ENCODE peak calls at places on chromosomes 3 and 15, in ten cellular contexts. Z, E, R, S, G, K, J, P, W and T are unnamed samples.

GRCh38 chr3:183220828-183221227 is 32.2 kb upstream of the B3GNT5 start:
- DNase-seq in Z (no peak), E (no peak), R (no peak), S (no peak), G (no peak), K (no peak), J (no peak), P (no peak), W (no peak), T (no peak)

GRCh38 chr3:115885621-115886020 is 262.3 kb downstream of the GAP43 start:
- DNase-seq in Z (peak; percentile 23), E (peak; percentile 45), R (no peak), S (no peak), G (peak; percentile 24), K (peak; percentile 73), J (peak; percentile 14), P (peak; percentile 35), W (no peak), T (peak; percentile 5)

GRCh38 chr3:69838696-69839515 is 99.6 kb downstream of the MITF start:
- DNase-seq in Z (no peak), E (no peak), R (no peak), S (no peak), G (no peak), K (no peak), J (no peak), P (no peak), W (no peak), T (no peak)

GRCh38 chr3:50604628-50605588 is 6.7 kb downstream of the CISH start:
- DNase-seq in Z (no peak), E (no peak), R (no peak), S (no peak), G (no peak), K (no peak), J (no peak), P (no peak), W (no peak), T (no peak)

GRCh38 chr3:21024563-21024962 is 726.4 kb downstream of the ZNF385D start:
- DNase-seq in Z (no peak), E (no peak), R (no peak), S (no peak), G (no peak), K (no peak), J (no peak), P (no peak), W (no peak), T (no peak)

GRCh38 chr3:192841428-192841827 is 76.2 kb downstream of the MB21D2 start:
- DNase-seq in Z (no peak), E (no peak), R (no peak), S (no peak), G (no peak), K (no peak), J (no peak), P (no peak), W (no peak), T (no peak)

GRCh38 chr3:56397798-56398197 is 70.5 kb downstream of the ERC2 start:
- DNase-seq in Z (no peak), E (no peak), R (no peak), S (no peak), G (no peak), K (peak; percentile 9), J (no peak), P (no peak), W (no peak), T (no peak)

GRCh38 chr3:138694287-138695007 is 85.9 kb downstream of the FAIM start:
- DNase-seq in Z (no peak), E (peak; percentile 80), R (no peak), S (peak; percentile 98), G (peak; percentile 99), K (no peak), J (peak; percentile 100), P (peak; percentile 81), W (no peak), T (peak; percentile 76)

GRCh38 chr3:101155828-101156227 is 162.6 kb upstream of the ABI3BP start:
- DNase-seq in Z (no peak), E (no peak), R (no peak), S (no peak), G (no peak), K (no peak), J (no peak), P (no peak), W (no peak), T (no peak)

GRCh38 chr15:73265536-73266153 is 103.1 kb downstream of the HCN4 start:
- DNase-seq in Z (peak; percentile 60), E (peak; percentile 67), R (peak; percentile 26), S (peak; percentile 48), G (peak; percentile 67), K (peak; percentile 87), J (peak; percentile 50), P (peak; percentile 49), W (peak; percentile 8), T (peak; percentile 56)

GRCh38 chr15:49926731-49927130 is 192.3 kb downstream of the ATP8B4 start:
- DNase-seq in Z (no peak), E (no peak), R (no peak), S (no peak), G (no peak), K (no peak), J (no peak), P (no peak), W (no peak), T (no peak)

GRCh38 chr15:62972814-62973213 is 69.7 kb upstream of the TPM1 start:
- DNase-seq in Z (no peak), E (peak; percentile 93), R (no peak), S (peak; percentile 35), G (peak; percentile 28), K (no peak), J (peak; percentile 83), P (no peak), W (no peak), T (peak; percentile 62)

GRCh38 chr15:26937134-26937533 is 33.8 kb upstream of the GABRG3 start:
- DNase-seq in Z (no peak), E (no peak), R (no peak), S (no peak), G (no peak), K (no peak), J (no peak), P (no peak), W (no peak), T (no peak)

GRCh38 chr3:45538641-45538986 is 55.9 kb upstream of the LIMD1 start:
- DNase-seq in Z (no peak), E (no peak), R (no peak), S (no peak), G (no peak), K (no peak), J (no peak), P (no peak), W (no peak), T (no peak)